ENCODE peak calls at places on chromosomes 12 and 14, in nine cellular contexts. T is Right ventricle myocardium superior, G is esophagus squamous epithelium, J is GM12865, Q is AG10803, V is ELR, O is fibroblast of mammary gland, P is left lung, E is pons. H is an unnamed sample.

GRCh38 chr12:97572220-97572619 is 109.6 kb downstream of the RMST start:
- DNase-seq in T (no peak), G (no peak), J (no peak), Q (no peak), V (no peak), O (no peak), P (no peak), E (no peak), H (no peak)

GRCh38 chr12:123910057-123910456 is 62.6 kb downstream of the CCDC92 start:
- DNase-seq in T (no peak), G (no peak), J (no peak), Q (no peak), V (no peak), O (no peak), P (no peak), E (no peak), H (no peak)

GRCh38 chr14:101026341-101026740 is 122.8 kb upstream of the RTL1 start:
- DNase-seq in T (no peak), G (no peak), J (no peak), Q (no peak), V (no peak), O (no peak), P (peak; percentile 6), E (no peak), H (no peak)

GRCh38 chr12:124715121-124715990 is 147.9 kb upstream of the NCOR2 start:
- DNase-seq in T (no peak), G (no peak), J (no peak), Q (peak; percentile 31), V (peak; percentile 37), O (peak; percentile 33), P (no peak), E (no peak), H (no peak)

GRCh38 chr12:64752833-64753238 is 6.4 kb downstream of the GNS start:
- DNase-seq in T (no peak), G (no peak), J (no peak), Q (no peak), V (no peak), O (peak; percentile 21), P (no peak), E (no peak), H (no peak)

GRCh38 chr14:66056926-66057552 is 429.1 kb upstream of the CCDC196 start:
- DNase-seq in T (no peak), G (no peak), J (no peak), Q (no peak), V (no peak), O (no peak), P (no peak), E (no peak), H (no peak)

GRCh38 chr14:75578786-75579781 is 664 bp downstream of the FLVCR2 start:
- DNase-seq in T (peak; percentile 46), G (no peak), J (no peak), Q (peak; percentile 24), V (no peak), O (peak; percentile 63), P (peak; percentile 46), E (peak; percentile 46), H (peak; percentile 70)

GRCh38 chr12:20044836-20045235 is 323.5 kb upstream of the PDE3A start:
- DNase-seq in T (no peak), G (no peak), J (no peak), Q (peak; percentile 50), V (no peak), O (peak; percentile 85), P (no peak), E (no peak), H (peak; percentile 63)

GRCh38 chr12:82574191-82574590 is 112.5 kb upstream of the TMTC2 start:
- DNase-seq in T (no peak), G (no peak), J (no peak), Q (no peak), V (no peak), O (no peak), P (no peak), E (no peak), H (no peak)

GRCh38 chr12:16939871-16940306 is 333.9 kb upstream of the LMO3 start:
- DNase-seq in T (no peak), G (no peak), J (peak; percentile 82), Q (peak; percentile 42), V (peak; percentile 83), O (peak; percentile 69), P (peak; percentile 43), E (no peak), H (peak; percentile 82)

GRCh38 chr12:51913071-51914033 is 6.0 kb downstream of the ACVRL1 start:
- DNase-seq in T (peak; percentile 50), G (no peak), J (no peak), Q (no peak), V (no peak), O (no peak), P (no peak), E (no peak), H (no peak)

GRCh38 chr12:69515394-69515793 is 45.2 kb downstream of the FRS2 start:
- DNase-seq in T (no peak), G (no peak), J (no peak), Q (no peak), V (no peak), O (no peak), P (no peak), E (no peak), H (no peak)

GRCh38 chr14:89617471-89618291 is 200.6 kb upstream of the FOXN3 start:
- DNase-seq in T (no peak), G (no peak), J (peak; percentile 66), Q (peak; percentile 54), V (peak; percentile 43), O (peak; percentile 71), P (no peak), E (peak; percentile 77), H (peak; percentile 66)

GRCh38 chr12:49793620-49794019 is 34.6 kb downstream of the NCKAP5L start:
- DNase-seq in T (no peak), G (no peak), J (no peak), Q (no peak), V (no peak), O (no peak), P (no peak), E (no peak), H (no peak)

GRCh38 chr14:54935958-54936357 is 33.3 kb upstream of the GCH1 start:
- DNase-seq in T (no peak), G (no peak), J (no peak), Q (peak; percentile 67), V (peak; percentile 78), O (peak; percentile 64), P (no peak), E (no peak), H (peak; percentile 64)

GRCh38 chr12:127781336-127781735 is 485.6 kb upstream of the TMEM132C start:
- DNase-seq in T (no peak), G (no peak), J (no peak), Q (no peak), V (no peak), O (no peak), P (no peak), E (no peak), H (no peak)

GRCh38 chr12:19234991-19235876 is 105.7 kb downstream of the PLEKHA5 start:
- DNase-seq in T (no peak), G (no peak), J (no peak), Q (peak; percentile 75), V (peak; percentile 44), O (peak; percentile 62), P (no peak), E (no peak), H (peak; percentile 71)

GRCh38 chr14:104086210-104086660 is 735 bp downstream of the ASPG start:
- DNase-seq in T (peak; percentile 39), G (no peak), J (no peak), Q (no peak), V (no peak), O (no peak), P (no peak), E (no peak), H (no peak)

GRCh38 chr14:96519970-96520369 is 17.8 kb downstream of the PAPOLA start:
- DNase-seq in T (no peak), G (no peak), J (peak; percentile 43), Q (no peak), V (no peak), O (no peak), P (no peak), E (no peak), H (no peak)

GRCh38 chr12:46005151-46005797 is 14.9 kb upstream of the SCAF11 start:
- DNase-seq in T (no peak), G (no peak), J (no peak), Q (peak; percentile 23), V (peak; percentile 40), O (peak; percentile 36), P (no peak), E (peak; percentile 27), H (peak; percentile 45)

GRCh38 chr12:115044073-115044472 is 360.1 kb upstream of the TBX3 start:
- DNase-seq in T (no peak), G (no peak), J (no peak), Q (no peak), V (peak; percentile 3), O (peak; percentile 22), P (no peak), E (no peak), H (peak; percentile 12)

GRCh38 chr14:100898465-100898864 is 5.1 kb downstream of the RTL1 start:
- DNase-seq in T (peak; percentile 16), G (no peak), J (no peak), Q (no peak), V (no peak), O (no peak), P (no peak), E (no peak), H (no peak)

GRCh38 chr14:104680806-104681688 is 8.4 kb upstream of the INF2 start:
- DNase-seq in T (peak; percentile 53), G (no peak), J (peak; percentile 74), Q (peak; percentile 75), V (peak; percentile 90), O (peak; percentile 88), P (peak; percentile 85), E (peak; percentile 96), H (peak; percentile 82)

GRCh38 chr14:61739133-61739532 is 23.1 kb upstream of the SNAPC1 start:
- DNase-seq in T (no peak), G (no peak), J (no peak), Q (no peak), V (no peak), O (no peak), P (no peak), E (no peak), H (no peak)